ENCODE peak calls at places on chromosome 6, in four cellular contexts. V is activated gamma-delta T cell treated with Interleukin-2 at 50 U/mL for 16 hours; W is stimulated activated CD8-positive, alpha-beta memory T cell treated with anti-CD3 and anti-CD28 coated beads, Interleukin-15, amount 100 ng/mL, for 24 hours; D is AG04450. Q is an unnamed sample.

GRCh38 chr6:80366721-80367120 is 260.2 kb downstream of the BCKDHB start:
- DNase-seq in V (no peak), D (peak; percentile 21), W (no peak), Q (no peak)

GRCh38 chr6:33427585-33428218 is 7.8 kb downstream of the SYNGAP1 start:
- DNase-seq in V (peak; percentile 52), D (no peak), W (no peak), Q (no peak)

GRCh38 chr6:155939253-155939652 is 483.6 kb upstream of the NOX3 start:
- DNase-seq in V (no peak), W (no peak), D (no peak), Q (no peak)

GRCh38 chr6:167685654-167686053 is 141.1 kb upstream of the AFDN start:
- DNase-seq in D (no peak), W (no peak), V (no peak), Q (no peak)

GRCh38 chr6:8436956-8437355 is 1.6 kb upstream of the SLC35B3 start:
- DNase-seq in W (no peak), D (no peak), V (no peak), Q (no peak)

GRCh38 chr6:26457796-26458688 is at the start of gene BTN2A1:
- DNase-seq in D (peak; percentile 79), V (peak; percentile 62), W (no peak), Q (peak; percentile 86)

GRCh38 chr6:26031151-26031594 is 56.1 kb upstream of the HFE start:
- DNase-seq in V (no peak), W (no peak), D (no peak), Q (peak; percentile 28)

GRCh38 chr6:137830562-137830961 is 36.5 kb upstream of the TNFAIP3 start:
- DNase-seq in V (no peak), W (no peak), D (no peak), Q (no peak)

GRCh38 chr6:16623029-16623653 is 138.1 kb downstream of the ATXN1 start:
- DNase-seq in V (no peak), W (no peak), D (no peak), Q (no peak)

Q was measured in foreskin keratinocyte.